ENCODE peak calls at places on chromosomes 7 and 10, in nine cellular contexts. One of them, this sample, is unnamed.

GRCh38 chr7:28983396-28984190 is 25.5 kb upstream of the TRIL start:
- DNase-seq in foreskin fibroblast: no peak
- DNase-seq in substantia nigra: no peak
- DNase-seq in fibroblast of the conjunctiva: no peak
- DNase-seq in GM18507: no peak
- DNase-seq in putamen: no peak
- DNase-seq in activated T-helper 1 cell treated with anti-CD3 and anti-CD28 coated beads, Interleukin-12 subunit alpha, Interleukin-12 subunit beta, Interleukin-2, Interleukin-4 antibody, amounts not matched to agents 30 ng/mL and 10 ng/mL and 1 ng/mL, durations not matched to agents 14 hours and 24 hours and 36 hours: no peak
- DNase-seq in nephron progenitor cell: no peak
- DNase-seq in mucosa of descending colon: no peak
- DNase-seq in this sample: no peak

GRCh38 chr10:63528084-63528744 is 7.0 kb downstream of the REEP3 start:
- DNase-seq in foreskin fibroblast: no peak
- DNase-seq in substantia nigra: no peak
- DNase-seq in fibroblast of the conjunctiva: no peak
- DNase-seq in GM18507: no peak
- DNase-seq in putamen: no peak
- DNase-seq in activated T-helper 1 cell treated with anti-CD3 and anti-CD28 coated beads, Interleukin-12 subunit alpha, Interleukin-12 subunit beta, Interleukin-2, Interleukin-4 antibody, amounts not matched to agents 30 ng/mL and 10 ng/mL and 1 ng/mL, durations not matched to agents 14 hours and 24 hours and 36 hours: no peak
- DNase-seq in nephron progenitor cell: no peak
- DNase-seq in mucosa of descending colon: no peak
- DNase-seq in this sample: no peak

GRCh38 chr7:108448777-108449576 is 7.3 kb downstream of the NRCAM start:
- DNase-seq in foreskin fibroblast: no peak
- DNase-seq in substantia nigra: no peak
- DNase-seq in fibroblast of the conjunctiva: no peak
- DNase-seq in GM18507: no peak
- DNase-seq in putamen: peak; percentile 53
- DNase-seq in activated T-helper 1 cell treated with anti-CD3 and anti-CD28 coated beads, Interleukin-12 subunit alpha, Interleukin-12 subunit beta, Interleukin-2, Interleukin-4 antibody, amounts not matched to agents 30 ng/mL and 10 ng/mL and 1 ng/mL, durations not matched to agents 14 hours and 24 hours and 36 hours: no peak
- DNase-seq in nephron progenitor cell: no peak
- DNase-seq in mucosa of descending colon: no peak
- DNase-seq in this sample: no peak

GRCh38 chr10:112071596-112072133 is 111.9 kb downstream of the GPAM start:
- DNase-seq in foreskin fibroblast: no peak
- DNase-seq in substantia nigra: no peak
- DNase-seq in fibroblast of the conjunctiva: no peak
- DNase-seq in GM18507: no peak
- DNase-seq in putamen: no peak
- DNase-seq in activated T-helper 1 cell treated with anti-CD3 and anti-CD28 coated beads, Interleukin-12 subunit alpha, Interleukin-12 subunit beta, Interleukin-2, Interleukin-4 antibody, amounts not matched to agents 30 ng/mL and 10 ng/mL and 1 ng/mL, durations not matched to agents 14 hours and 24 hours and 36 hours: no peak
- DNase-seq in nephron progenitor cell: no peak
- DNase-seq in mucosa of descending colon: no peak
- DNase-seq in this sample: no peak

GRCh38 chr10:29861811-29862505 is 197.4 kb downstream of the JCAD start:
- DNase-seq in foreskin fibroblast: peak; percentile 68
- DNase-seq in substantia nigra: no peak
- DNase-seq in fibroblast of the conjunctiva: peak; percentile 89
- DNase-seq in GM18507: no peak
- DNase-seq in putamen: no peak
- DNase-seq in activated T-helper 1 cell treated with anti-CD3 and anti-CD28 coated beads, Interleukin-12 subunit alpha, Interleukin-12 subunit beta, Interleukin-2, Interleukin-4 antibody, amounts not matched to agents 30 ng/mL and 10 ng/mL and 1 ng/mL, durations not matched to agents 14 hours and 24 hours and 36 hours: no peak
- DNase-seq in nephron progenitor cell: no peak
- DNase-seq in mucosa of descending colon: no peak
- DNase-seq in this sample: no peak

GRCh38 chr7:131235489-131236317 is 92.0 kb upstream of the MKLN1 start:
- DNase-seq in foreskin fibroblast: peak; percentile 97
- DNase-seq in substantia nigra: no peak
- DNase-seq in fibroblast of the conjunctiva: peak; percentile 89
- DNase-seq in GM18507: no peak
- DNase-seq in putamen: peak; percentile 36
- DNase-seq in activated T-helper 1 cell treated with anti-CD3 and anti-CD28 coated beads, Interleukin-12 subunit alpha, Interleukin-12 subunit beta, Interleukin-2, Interleukin-4 antibody, amounts not matched to agents 30 ng/mL and 10 ng/mL and 1 ng/mL, durations not matched to agents 14 hours and 24 hours and 36 hours: peak; percentile 77
- DNase-seq in nephron progenitor cell: no peak
- DNase-seq in mucosa of descending colon: no peak
- DNase-seq in this sample: no peak

GRCh38 chr10:14748471-14748870 is 26.2 kb downstream of the FAM107B start:
- DNase-seq in foreskin fibroblast: no peak
- DNase-seq in substantia nigra: no peak
- DNase-seq in fibroblast of the conjunctiva: no peak
- DNase-seq in GM18507: no peak
- DNase-seq in putamen: no peak
- DNase-seq in activated T-helper 1 cell treated with anti-CD3 and anti-CD28 coated beads, Interleukin-12 subunit alpha, Interleukin-12 subunit beta, Interleukin-2, Interleukin-4 antibody, amounts not matched to agents 30 ng/mL and 10 ng/mL and 1 ng/mL, durations not matched to agents 14 hours and 24 hours and 36 hours: no peak
- DNase-seq in nephron progenitor cell: no peak
- DNase-seq in mucosa of descending colon: no peak
- DNase-seq in this sample: no peak

GRCh38 chr10:3468919-3469638 is 296.5 kb upstream of the PITRM1 start:
- DNase-seq in foreskin fibroblast: peak; percentile 90
- DNase-seq in substantia nigra: no peak
- DNase-seq in fibroblast of the conjunctiva: peak; percentile 97
- DNase-seq in GM18507: no peak
- DNase-seq in putamen: peak; percentile 80
- DNase-seq in activated T-helper 1 cell treated with anti-CD3 and anti-CD28 coated beads, Interleukin-12 subunit alpha, Interleukin-12 subunit beta, Interleukin-2, Interleukin-4 antibody, amounts not matched to agents 30 ng/mL and 10 ng/mL and 1 ng/mL, durations not matched to agents 14 hours and 24 hours and 36 hours: no peak
- DNase-seq in nephron progenitor cell: no peak
- DNase-seq in mucosa of descending colon: no peak
- DNase-seq in this sample: peak; percentile 67

GRCh38 chr7:101940830-101941229 is 123.4 kb downstream of the CUX1 start:
- DNase-seq in foreskin fibroblast: no peak
- DNase-seq in substantia nigra: no peak
- DNase-seq in fibroblast of the conjunctiva: no peak
- DNase-seq in GM18507: no peak
- DNase-seq in putamen: no peak
- DNase-seq in activated T-helper 1 cell treated with anti-CD3 and anti-CD28 coated beads, Interleukin-12 subunit alpha, Interleukin-12 subunit beta, Interleukin-2, Interleukin-4 antibody, amounts not matched to agents 30 ng/mL and 10 ng/mL and 1 ng/mL, durations not matched to agents 14 hours and 24 hours and 36 hours: no peak
- DNase-seq in nephron progenitor cell: peak; percentile 40
- DNase-seq in mucosa of descending colon: peak; percentile 68
- DNase-seq in this sample: no peak

GRCh38 chr7:110448918-110449317 is 642.0 kb upstream of the LRRN3 start:
- DNase-seq in foreskin fibroblast: no peak
- DNase-seq in substantia nigra: no peak
- DNase-seq in fibroblast of the conjunctiva: no peak
- DNase-seq in GM18507: no peak
- DNase-seq in putamen: peak; percentile 6
- DNase-seq in activated T-helper 1 cell treated with anti-CD3 and anti-CD28 coated beads, Interleukin-12 subunit alpha, Interleukin-12 subunit beta, Interleukin-2, Interleukin-4 antibody, amounts not matched to agents 30 ng/mL and 10 ng/mL and 1 ng/mL, durations not matched to agents 14 hours and 24 hours and 36 hours: no peak
- DNase-seq in nephron progenitor cell: no peak
- DNase-seq in mucosa of descending colon: no peak
- DNase-seq in this sample: no peak

GRCh38 chr10:63123963-63124362 is 9.2 kb upstream of the NRBF2 start:
- DNase-seq in foreskin fibroblast: no peak
- DNase-seq in substantia nigra: no peak
- DNase-seq in fibroblast of the conjunctiva: no peak
- DNase-seq in GM18507: no peak
- DNase-seq in putamen: no peak
- DNase-seq in activated T-helper 1 cell treated with anti-CD3 and anti-CD28 coated beads, Interleukin-12 subunit alpha, Interleukin-12 subunit beta, Interleukin-2, Interleukin-4 antibody, amounts not matched to agents 30 ng/mL and 10 ng/mL and 1 ng/mL, durations not matched to agents 14 hours and 24 hours and 36 hours: no peak
- DNase-seq in nephron progenitor cell: no peak
- DNase-seq in mucosa of descending colon: no peak
- DNase-seq in this sample: no peak

GRCh38 chr10:59895629-59896116 is 10.7 kb downstream of the CCDC6 start:
- DNase-seq in foreskin fibroblast: no peak
- DNase-seq in substantia nigra: no peak
- DNase-seq in fibroblast of the conjunctiva: no peak
- DNase-seq in GM18507: no peak
- DNase-seq in putamen: no peak
- DNase-seq in activated T-helper 1 cell treated with anti-CD3 and anti-CD28 coated beads, Interleukin-12 subunit alpha, Interleukin-12 subunit beta, Interleukin-2, Interleukin-4 antibody, amounts not matched to agents 30 ng/mL and 10 ng/mL and 1 ng/mL, durations not matched to agents 14 hours and 24 hours and 36 hours: no peak
- DNase-seq in nephron progenitor cell: no peak
- DNase-seq in mucosa of descending colon: no peak
- DNase-seq in this sample: no peak

GRCh38 chr10:63068246-63068645 is 64.9 kb upstream of the NRBF2 start:
- DNase-seq in foreskin fibroblast: no peak
- DNase-seq in substantia nigra: no peak
- DNase-seq in fibroblast of the conjunctiva: peak; percentile 4
- DNase-seq in GM18507: no peak
- DNase-seq in putamen: no peak
- DNase-seq in activated T-helper 1 cell treated with anti-CD3 and anti-CD28 coated beads, Interleukin-12 subunit alpha, Interleukin-12 subunit beta, Interleukin-2, Interleukin-4 antibody, amounts not matched to agents 30 ng/mL and 10 ng/mL and 1 ng/mL, durations not matched to agents 14 hours and 24 hours and 36 hours: peak; percentile 2
- DNase-seq in nephron progenitor cell: no peak
- DNase-seq in mucosa of descending colon: no peak
- DNase-seq in this sample: no peak

GRCh38 chr10:48249004-48249762 is 25.3 kb downstream of the FRMPD2 start:
- DNase-seq in foreskin fibroblast: no peak
- DNase-seq in substantia nigra: no peak
- DNase-seq in fibroblast of the conjunctiva: no peak
- DNase-seq in GM18507: no peak
- DNase-seq in putamen: no peak
- DNase-seq in activated T-helper 1 cell treated with anti-CD3 and anti-CD28 coated beads, Interleukin-12 subunit alpha, Interleukin-12 subunit beta, Interleukin-2, Interleukin-4 antibody, amounts not matched to agents 30 ng/mL and 10 ng/mL and 1 ng/mL, durations not matched to agents 14 hours and 24 hours and 36 hours: no peak
- DNase-seq in nephron progenitor cell: no peak
- DNase-seq in mucosa of descending colon: no peak
- DNase-seq in this sample: no peak

GRCh38 chr10:110209399-110209925 is 2.1 kb downstream of the MXI1 start:
- DNase-seq in foreskin fibroblast: peak; percentile 71
- DNase-seq in substantia nigra: peak; percentile 49
- DNase-seq in fibroblast of the conjunctiva: peak; percentile 23
- DNase-seq in GM18507: no peak
- DNase-seq in putamen: peak; percentile 75
- DNase-seq in activated T-helper 1 cell treated with anti-CD3 and anti-CD28 coated beads, Interleukin-12 subunit alpha, Interleukin-12 subunit beta, Interleukin-2, Interleukin-4 antibody, amounts not matched to agents 30 ng/mL and 10 ng/mL and 1 ng/mL, durations not matched to agents 14 hours and 24 hours and 36 hours: peak; percentile 59
- DNase-seq in nephron progenitor cell: peak; percentile 66
- DNase-seq in mucosa of descending colon: peak; percentile 79
- DNase-seq in this sample: peak; percentile 66

GRCh38 chr10:103244663-103245271 is 920 bp upstream of the RPEL1 start:
- DNase-seq in foreskin fibroblast: peak; percentile 58
- DNase-seq in substantia nigra: peak; percentile 11
- DNase-seq in fibroblast of the conjunctiva: peak; percentile 71
- DNase-seq in GM18507: peak; percentile 58
- DNase-seq in putamen: peak; percentile 83
- DNase-seq in activated T-helper 1 cell treated with anti-CD3 and anti-CD28 coated beads, Interleukin-12 subunit alpha, Interleukin-12 subunit beta, Interleukin-2, Interleukin-4 antibody, amounts not matched to agents 30 ng/mL and 10 ng/mL and 1 ng/mL, durations not matched to agents 14 hours and 24 hours and 36 hours: peak; percentile 50
- DNase-seq in nephron progenitor cell: peak; percentile 68
- DNase-seq in mucosa of descending colon: no peak
- DNase-seq in this sample: peak; percentile 63

GRCh38 chr7:73727963-73728362 is 8.5 kb upstream of the STX1A start:
- DNase-seq in foreskin fibroblast: no peak
- DNase-seq in substantia nigra: no peak
- DNase-seq in fibroblast of the conjunctiva: no peak
- DNase-seq in GM18507: no peak
- DNase-seq in putamen: no peak
- DNase-seq in activated T-helper 1 cell treated with anti-CD3 and anti-CD28 coated beads, Interleukin-12 subunit alpha, Interleukin-12 subunit beta, Interleukin-2, Interleukin-4 antibody, amounts not matched to agents 30 ng/mL and 10 ng/mL and 1 ng/mL, durations not matched to agents 14 hours and 24 hours and 36 hours: no peak
- DNase-seq in nephron progenitor cell: no peak
- DNase-seq in mucosa of descending colon: no peak
- DNase-seq in this sample: no peak